ENCODE peak calls at places on chromosomes 11 and 22, in five cellular contexts. M is H1, A is HepG2, L is GM12892, Y is GM12878. F is an unnamed sample.

GRCh38 chr22:24185001-24185500 is 3.8 kb downstream of the SUSD2 start:
- DNase-seq in M (no peak), A (no peak), L (no peak), Y (no peak), F (no peak)

GRCh38 chr11:3156282-3156660 is 8.8 kb downstream of the OSBPL5 start:
- DNase-seq in M (no peak), A (no peak), L (no peak), Y (no peak), F (no peak)

GRCh38 chr11:59173080-59173963 is 1.4 kb downstream of the DTX4 start:
- DNase-seq in M (peak; percentile 69), A (peak; percentile 13), L (no peak), Y (no peak), F (no peak)

GRCh38 chr11:34860034-34860433 is 56.1 kb downstream of the APIP start:
- DNase-seq in M (no peak), A (no peak), L (no peak), Y (no peak), F (no peak)

GRCh38 chr11:76857776-76858461 is 2.8 kb upstream of the ACER3 start:
- DNase-seq in M (no peak), A (no peak), L (no peak), Y (no peak), F (no peak)

GRCh38 chr22:33917744-33918406 is 2.4 kb downstream of the LARGE1 start:
- DNase-seq in M (no peak), A (peak; percentile 36), L (no peak), Y (peak; percentile 37), F (no peak)

GRCh38 chr11:27699242-27699925 is 871 bp downstream of the BDNF start:
- DNase-seq in M (peak; percentile 60), A (no peak), L (no peak), Y (no peak), F (no peak)

GRCh38 chr22:50186181-50186731 is 543 bp downstream of the TRABD start:
- DNase-seq in M (no peak), A (no peak), L (no peak), Y (no peak), F (no peak)

GRCh38 chr11:109019342-109019936 is 354.6 kb downstream of the DDX10 start:
- DNase-seq in M (no peak), A (no peak), L (no peak), Y (no peak), F (no peak)

GRCh38 chr11:45560153-45560934 is 105.1 kb downstream of the CHST1 start:
- DNase-seq in M (no peak), A (no peak), L (no peak), Y (no peak), F (no peak)

GRCh38 chr11:131932584-131933360 is 562.4 kb downstream of the NTM start:
- DNase-seq in M (no peak), A (no peak), L (no peak), Y (no peak), F (no peak)

GRCh38 chr11:12802418-12803085 is 128.3 kb downstream of the TEAD1 start:
- DNase-seq in M (no peak), A (peak; percentile 99), L (no peak), Y (no peak), F (no peak)

GRCh38 chr11:76385903-76386302 is 4.8 kb downstream of the GVQW3 start:
- DNase-seq in M (no peak), A (peak; percentile 78), L (no peak), Y (no peak), F (no peak)

GRCh38 chr11:61372659-61373058 is 10.5 kb downstream of the TMEM138 start:
- DNase-seq in M (no peak), A (no peak), L (no peak), Y (no peak), F (no peak)

GRCh38 chr11:130470832-130471706 is 22.6 kb downstream of the ADAMTS15 start:
- DNase-seq in M (no peak), A (no peak), L (no peak), Y (no peak), F (no peak)

GRCh38 chr11:5624489-5625278 is at the start of gene TRIM34:
- DNase-seq in M (peak; percentile 53), A (no peak), L (peak; percentile 64), Y (peak; percentile 90), F (peak; percentile 67)

GRCh38 chr22:45805413-45805812 is 133.8 kb downstream of the ATXN10 start:
- DNase-seq in M (no peak), A (no peak), L (no peak), Y (no peak), F (no peak)

GRCh38 chr11:112977620-112978212 is 16.5 kb downstream of the NCAM1 start:
- DNase-seq in M (no peak), A (no peak), L (no peak), Y (no peak), F (no peak)

GRCh38 chr11:94787798-94788197 is 19.6 kb downstream of the AMOTL1 start:
- DNase-seq in M (no peak), A (no peak), L (no peak), Y (no peak), F (no peak)

GRCh38 chr11:126459691-126460404 is 104.4 kb downstream of the ST3GAL4 start:
- DNase-seq in M (no peak), A (no peak), L (no peak), Y (no peak), F (no peak)

GRCh38 chr11:36948445-36949171 is 350.6 kb upstream of the RAG2 start:
- DNase-seq in M (no peak), A (no peak), L (no peak), Y (no peak), F (no peak)

GRCh38 chr11:36945384-36945783 is 347.3 kb upstream of the RAG2 start:
- DNase-seq in M (no peak), A (no peak), L (no peak), Y (no peak), F (no peak)
- TF ChIP-seq TAF1 in M (no peak), A (no peak), L (no peak), Y (no peak), F (no peak)

GRCh38 chr11:122202951-122203456 is 87.0 kb upstream of the BLID start:
- DNase-seq in M (peak; percentile 91), A (peak; percentile 17), L (peak; percentile 37), Y (no peak), F (peak; percentile 43)

GRCh38 chr11:122205036-122205435 is 89.0 kb upstream of the BLID start:
- DNase-seq in M (no peak), A (no peak), L (no peak), Y (no peak), F (no peak)

GRCh38 chr11:122204206-122204605 is 88.2 kb upstream of the BLID start:
- DNase-seq in M (no peak), A (no peak), L (no peak), Y (no peak), F (no peak)

GRCh38 chr11:122201126-122201525 is 85.1 kb upstream of the BLID start:
- DNase-seq in M (no peak), A (no peak), L (no peak), Y (no peak), F (no peak)

DNA sequence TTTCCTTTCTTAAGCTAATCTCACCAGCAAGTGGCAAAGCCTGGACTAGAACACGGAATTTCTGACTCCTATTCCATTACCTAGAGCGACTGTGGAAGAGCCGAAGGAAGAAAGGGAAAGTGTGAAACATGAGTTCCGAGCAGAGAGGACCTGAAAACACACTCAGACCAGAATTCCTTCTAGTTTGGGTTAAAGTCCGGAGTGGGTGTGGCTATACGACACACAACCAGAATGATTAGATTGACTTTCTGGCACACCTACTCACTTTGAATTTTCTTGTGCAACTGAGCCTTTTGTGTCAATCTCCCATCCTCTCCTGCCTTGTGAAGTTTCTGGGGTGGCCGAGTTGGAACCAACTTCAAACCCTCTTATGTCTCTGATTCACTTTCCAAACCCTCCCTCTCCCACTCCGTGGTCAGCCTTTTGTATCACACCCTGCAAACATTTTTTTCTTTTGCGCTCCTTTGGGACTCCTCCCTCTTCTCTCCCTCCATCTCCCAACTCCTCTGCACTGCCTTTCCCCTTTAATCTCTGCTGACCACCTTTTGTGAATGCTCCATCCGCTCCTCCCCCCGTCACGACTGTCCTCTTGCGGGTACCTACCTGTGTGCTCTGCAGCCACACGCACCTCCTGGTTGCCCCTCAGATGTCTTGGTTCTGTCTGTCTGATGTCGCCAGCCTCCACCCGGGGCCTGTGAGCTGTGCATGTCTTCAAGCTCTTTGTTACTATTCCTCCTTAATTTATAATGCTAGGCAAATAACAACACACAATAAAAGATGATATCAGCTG is 86.3 kb upstream of the BLID start:
- DNase-seq in M (peak; percentile 53), A (peak; percentile 6), L (no peak), Y (no peak), F (no peak)
- TF ChIP-seq POLR2A in M (no peak), A (no peak), L (no peak), Y (no peak), F (no peak)

DNA sequence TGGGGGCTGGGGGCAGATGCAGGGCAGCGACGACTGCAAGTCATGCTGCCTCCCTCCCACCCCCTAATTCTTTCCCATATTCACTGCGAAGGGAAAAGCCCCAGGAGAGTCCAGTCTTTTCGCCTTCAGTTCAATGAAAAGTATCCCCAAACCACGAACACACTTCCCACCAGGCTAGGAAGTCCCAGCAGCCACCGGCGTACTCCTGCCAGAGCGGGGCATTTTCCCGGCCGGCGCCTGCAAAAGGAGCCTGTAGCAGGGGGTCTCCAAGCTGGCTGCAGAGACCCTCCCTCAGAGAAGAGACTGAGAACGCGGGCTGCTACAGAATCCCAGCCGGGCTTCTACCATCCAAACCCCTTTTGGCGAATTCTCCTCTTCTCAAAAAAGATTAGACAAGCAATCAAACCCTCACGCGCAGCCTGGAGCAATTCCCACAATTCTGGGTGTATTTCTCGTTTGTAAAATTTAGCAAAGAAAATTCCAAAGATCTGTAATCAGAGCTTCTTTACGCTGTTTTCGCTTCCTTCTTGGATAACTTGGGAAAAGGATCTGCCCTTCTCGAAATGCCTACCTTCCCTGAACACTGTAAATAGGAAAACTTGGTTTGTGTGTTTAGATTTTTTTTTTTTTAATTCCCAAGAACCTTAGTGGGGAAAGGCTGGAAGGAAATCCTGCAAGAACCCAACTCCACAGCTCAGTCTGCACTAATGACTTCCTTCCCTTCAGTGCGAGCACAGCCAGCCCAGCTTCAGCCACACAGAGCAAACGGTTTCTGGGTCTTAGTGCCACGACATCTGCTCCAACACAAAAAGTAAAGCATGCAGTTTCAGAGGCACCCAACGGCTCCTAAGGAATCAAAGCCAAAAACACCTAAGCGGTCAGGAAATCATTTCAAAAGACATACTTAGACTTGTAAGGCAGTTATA is 236.4 kb downstream of the TTC28 start:
- DNase-seq in M (peak; percentile 54), A (peak; percentile 20), L (no peak), Y (no peak), F (no peak)
- TF ChIP-seq TAF1 in M (peak; percentile 85), A (no peak), L (no peak), Y (no peak), F (no peak)

DNA sequence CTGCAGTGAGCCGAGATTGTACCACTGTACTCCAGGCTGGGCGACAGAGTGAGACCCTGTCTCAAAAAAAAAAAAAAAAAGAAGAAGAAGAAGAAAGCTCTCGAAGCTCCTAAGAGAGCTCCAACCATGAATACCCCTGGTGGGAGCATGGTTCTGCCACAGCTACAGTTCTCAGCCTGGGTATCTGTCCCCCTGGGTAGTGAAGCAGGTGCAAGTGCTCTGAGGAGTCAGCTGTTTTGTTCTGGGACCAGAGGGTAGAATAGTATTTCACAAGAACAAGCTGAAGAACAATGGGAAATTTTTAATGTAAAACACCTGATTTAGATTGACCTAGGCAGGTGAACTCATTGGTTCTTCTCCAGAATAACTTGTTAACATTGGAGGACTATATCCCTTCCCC is 4.3 kb upstream of the HYOU1 start:
- DNase-seq in M (no peak), A (no peak), L (no peak), Y (no peak), F (no peak)
- TF ChIP-seq POLR2A in M (no peak), A (no peak), L (no peak), Y (no peak), F (no peak)